ENCODE peak calls at places on chromosomes 4 and X, in five cellular contexts. One of them, this sample, is unnamed. For H3K4me1, the result is how much of the 10 kb centered on the place peaks cover.

GRCh38 chr4:177380730-177381287 is 61.4 kb downstream of the AGA start:
- DNase-seq in psoas muscle: no peak
- DNase-seq in naive thymus-derived CD4-positive, alpha-beta T cell: no peak
- DNase-seq in esophagus muscularis mucosa: no peak
- DNase-seq in tibial artery: no peak
- DNase-seq in this sample: no peak

GRCh38 chr4:151730003-151730559 is 30.7 kb downstream of the GATB start:
- DNase-seq in naive thymus-derived CD4-positive, alpha-beta T cell: no peak
- DNase-seq in esophagus muscularis mucosa: peak
- DNase-seq in psoas muscle: no peak
- DNase-seq in tibial artery: no peak
- DNase-seq in this sample: no peak

GRCh38 chr4:174516345-174516744 is 5.9 kb downstream of the HPGD start:
- DNase-seq in psoas muscle: no peak
- DNase-seq in esophagus muscularis mucosa: no peak
- DNase-seq in tibial artery: no peak
- DNase-seq in naive thymus-derived CD4-positive, alpha-beta T cell: no peak
- DNase-seq in this sample: no peak

GRCh38 chr4:73869130-73870055 is at the start of gene CXCL1:
- DNase-seq in psoas muscle: peak
- DNase-seq in naive thymus-derived CD4-positive, alpha-beta T cell: no peak
- DNase-seq in esophagus muscularis mucosa: no peak
- DNase-seq in tibial artery: peak
- DNase-seq in this sample: no peak

GRCh38 chrX:136219893-136220292 is 31.3 kb downstream of the MAP7D3 start:
- DNase-seq in psoas muscle: no peak
- DNase-seq in esophagus muscularis mucosa: no peak
- DNase-seq in naive thymus-derived CD4-positive, alpha-beta T cell: no peak
- DNase-seq in tibial artery: no peak
- DNase-seq in this sample: no peak

GRCh38 chr4:176824645-176825366 is 32.1 kb upstream of the VEGFC start:
- DNase-seq in psoas muscle: no peak
- DNase-seq in naive thymus-derived CD4-positive, alpha-beta T cell: no peak
- DNase-seq in esophagus muscularis mucosa: no peak
- DNase-seq in tibial artery: no peak
- DNase-seq in this sample: no peak

GRCh38 chr4:155906554-155907247 is 3.2 kb downstream of the TDO2 start:
- DNase-seq in tibial artery: peak
- DNase-seq in esophagus muscularis mucosa: no peak
- DNase-seq in psoas muscle: no peak
- DNase-seq in naive thymus-derived CD4-positive, alpha-beta T cell: no peak
- DNase-seq in this sample: no peak

GRCh38 chr4:111406036-111406435 is 739.2 kb upstream of the FAM241A start:
- DNase-seq in psoas muscle: no peak
- DNase-seq in naive thymus-derived CD4-positive, alpha-beta T cell: no peak
- DNase-seq in esophagus muscularis mucosa: no peak
- DNase-seq in tibial artery: no peak
- DNase-seq in this sample: no peak

GRCh38 chrX:40096395-40097091 is 1.2 kb downstream of the BCOR start:
- DNase-seq in naive thymus-derived CD4-positive, alpha-beta T cell: peak
- DNase-seq in tibial artery: no peak
- DNase-seq in esophagus muscularis mucosa: no peak
- DNase-seq in psoas muscle: peak
- DNase-seq in this sample: no peak

GRCh38 chrX:108268434-108269080 is 169.7 kb downstream of the COL4A6 start:
- DNase-seq in tibial artery: no peak
- DNase-seq in naive thymus-derived CD4-positive, alpha-beta T cell: no peak
- DNase-seq in psoas muscle: no peak
- DNase-seq in esophagus muscularis mucosa: no peak
- DNase-seq in this sample: no peak

GRCh38 chr4:87116230-87116629 is 104.2 kb downstream of the KLHL8 start:
- DNase-seq in esophagus muscularis mucosa: no peak
- DNase-seq in naive thymus-derived CD4-positive, alpha-beta T cell: no peak
- DNase-seq in psoas muscle: no peak
- DNase-seq in tibial artery: no peak
- DNase-seq in this sample: no peak

GRCh38 chr4:15198070-15198727 is 195.9 kb downstream of the CPEB2 start:
- DNase-seq in tibial artery: no peak
- DNase-seq in esophagus muscularis mucosa: no peak
- DNase-seq in psoas muscle: no peak
- DNase-seq in naive thymus-derived CD4-positive, alpha-beta T cell: no peak
- DNase-seq in this sample: no peak

GRCh38 chr4:185863946-185864345 is 52.0 kb upstream of the SORBS2 start:
- DNase-seq in psoas muscle: no peak
- DNase-seq in esophagus muscularis mucosa: no peak
- DNase-seq in tibial artery: no peak
- DNase-seq in naive thymus-derived CD4-positive, alpha-beta T cell: no peak
- DNase-seq in this sample: no peak

GRCh38 chr4:77797239-77797638 is 21.9 kb downstream of the CNOT6L start:
- DNase-seq in naive thymus-derived CD4-positive, alpha-beta T cell: no peak
- DNase-seq in esophagus muscularis mucosa: no peak
- DNase-seq in tibial artery: no peak
- DNase-seq in psoas muscle: no peak
- DNase-seq in this sample: no peak

GRCh38 chrX:12403474-12404082 is 265.3 kb downstream of the FRMPD4 start:
- DNase-seq in esophagus muscularis mucosa: no peak
- DNase-seq in naive thymus-derived CD4-positive, alpha-beta T cell: no peak
- DNase-seq in psoas muscle: no peak
- DNase-seq in tibial artery: no peak
- DNase-seq in this sample: no peak

GRCh38 chr4:75858721-75859120 is 43.5 kb downstream of the PPEF2 start:
- DNase-seq in naive thymus-derived CD4-positive, alpha-beta T cell: no peak
- DNase-seq in esophagus muscularis mucosa: no peak
- DNase-seq in tibial artery: no peak
- DNase-seq in psoas muscle: no peak
- DNase-seq in this sample: no peak

GRCh38 chr4:75860606-75861005 is 41.6 kb downstream of the PPEF2 start:
- DNase-seq in naive thymus-derived CD4-positive, alpha-beta T cell: no peak
- DNase-seq in esophagus muscularis mucosa: no peak
- DNase-seq in psoas muscle: no peak
- DNase-seq in tibial artery: no peak
- DNase-seq in this sample: no peak
- H3K4me1 ChIP-seq in naive thymus-derived CD4-positive, alpha-beta T cell: under half
- H3K4me1 ChIP-seq in esophagus muscularis mucosa: under half
- H3K4me1 ChIP-seq in psoas muscle: under half
- H3K4me1 ChIP-seq in tibial artery: under half
- H3K4me1 ChIP-seq in this sample: under half

GRCh38 chr4:183875251-183875825 is 29.8 kb upstream of the STOX2 start:
- DNase-seq in psoas muscle: no peak
- DNase-seq in esophagus muscularis mucosa: peak
- DNase-seq in tibial artery: no peak
- DNase-seq in naive thymus-derived CD4-positive, alpha-beta T cell: no peak
- DNase-seq in this sample: no peak
- H3K4me1 ChIP-seq in psoas muscle: under half
- H3K4me1 ChIP-seq in esophagus muscularis mucosa: under half
- H3K4me1 ChIP-seq in tibial artery: under half
- H3K4me1 ChIP-seq in naive thymus-derived CD4-positive, alpha-beta T cell: under half
- H3K4me1 ChIP-seq in this sample: under half

DNA sequence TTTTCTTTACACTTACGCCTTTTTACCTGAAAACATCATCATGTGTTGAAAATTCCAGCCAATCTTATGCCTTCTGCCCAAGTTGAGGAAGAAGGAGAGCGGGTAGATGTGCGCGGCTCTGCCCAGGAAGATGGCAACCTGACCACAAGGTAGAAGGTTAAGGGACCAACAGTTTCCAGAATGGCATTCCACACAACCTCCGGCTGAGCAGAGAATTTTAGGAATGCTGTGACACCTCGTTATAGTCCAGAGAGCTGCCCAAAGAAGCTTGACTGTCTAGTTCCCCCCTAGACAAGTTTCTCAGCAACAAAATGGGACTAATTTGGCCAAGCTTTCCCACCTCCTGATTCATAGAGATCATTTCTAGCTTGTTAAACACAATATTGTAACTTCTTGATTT is 75.1 kb downstream of the CHST7 start:
- DNase-seq in naive thymus-derived CD4-positive, alpha-beta T cell: no peak
- DNase-seq in tibial artery: no peak
- DNase-seq in esophagus muscularis mucosa: no peak
- DNase-seq in psoas muscle: no peak
- DNase-seq in this sample: no peak
- H3K4me1 ChIP-seq in naive thymus-derived CD4-positive, alpha-beta T cell: under half
- H3K4me1 ChIP-seq in tibial artery: under half
- H3K4me1 ChIP-seq in esophagus muscularis mucosa: under half
- H3K4me1 ChIP-seq in psoas muscle: under half
- H3K4me1 ChIP-seq in this sample: under half

GRCh38 chrX:130098202-130098552 is 12.1 kb downstream of the ELF4 start:
- DNase-seq in esophagus muscularis mucosa: no peak
- DNase-seq in naive thymus-derived CD4-positive, alpha-beta T cell: no peak
- DNase-seq in tibial artery: no peak
- DNase-seq in psoas muscle: no peak
- DNase-seq in this sample: no peak

GRCh38 chrX:130093271-130093670 is 17.0 kb downstream of the ELF4 start:
- DNase-seq in tibial artery: no peak
- DNase-seq in esophagus muscularis mucosa: no peak
- DNase-seq in psoas muscle: no peak
- DNase-seq in naive thymus-derived CD4-positive, alpha-beta T cell: no peak
- DNase-seq in this sample: no peak

GRCh38 chrX:130097507-130098201 is 12.6 kb downstream of the ELF4 start:
- DNase-seq in naive thymus-derived CD4-positive, alpha-beta T cell: peak
- DNase-seq in esophagus muscularis mucosa: no peak
- DNase-seq in psoas muscle: no peak
- DNase-seq in tibial artery: no peak
- DNase-seq in this sample: no peak

GRCh38 chrX:130094712-130095111 is 15.6 kb downstream of the ELF4 start:
- DNase-seq in psoas muscle: no peak
- DNase-seq in naive thymus-derived CD4-positive, alpha-beta T cell: no peak
- DNase-seq in tibial artery: no peak
- DNase-seq in esophagus muscularis mucosa: no peak
- DNase-seq in this sample: no peak

DNA sequence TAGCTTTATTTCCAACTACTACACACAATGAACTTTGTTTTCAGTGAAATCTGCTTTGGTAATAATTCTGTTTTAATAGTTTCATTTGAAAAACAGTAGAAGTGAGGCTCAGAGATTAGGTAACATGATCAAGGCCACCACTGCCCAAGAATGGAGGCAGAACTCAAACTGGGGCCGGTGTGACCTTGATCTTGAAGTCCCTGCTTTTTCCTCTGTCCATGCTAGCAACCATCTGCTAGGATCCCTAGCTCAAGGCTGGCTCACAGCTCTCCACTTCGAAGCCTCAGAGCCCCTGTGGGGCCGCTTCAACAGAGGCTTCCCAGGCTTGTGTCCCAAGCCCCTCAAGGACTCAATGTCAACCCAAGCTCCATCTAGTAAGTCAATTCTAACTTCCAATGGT is 15.0 kb downstream of the ELF4 start:
- DNase-seq in psoas muscle: no peak
- DNase-seq in esophagus muscularis mucosa: no peak
- DNase-seq in tibial artery: no peak
- DNase-seq in naive thymus-derived CD4-positive, alpha-beta T cell: no peak
- DNase-seq in this sample: no peak
- H3K4me1 ChIP-seq in psoas muscle: under half
- H3K4me1 ChIP-seq in esophagus muscularis mucosa: under half
- H3K4me1 ChIP-seq in tibial artery: under half
- H3K4me1 ChIP-seq in naive thymus-derived CD4-positive, alpha-beta T cell: half or more
- H3K4me1 ChIP-seq in this sample: under half

DNA sequence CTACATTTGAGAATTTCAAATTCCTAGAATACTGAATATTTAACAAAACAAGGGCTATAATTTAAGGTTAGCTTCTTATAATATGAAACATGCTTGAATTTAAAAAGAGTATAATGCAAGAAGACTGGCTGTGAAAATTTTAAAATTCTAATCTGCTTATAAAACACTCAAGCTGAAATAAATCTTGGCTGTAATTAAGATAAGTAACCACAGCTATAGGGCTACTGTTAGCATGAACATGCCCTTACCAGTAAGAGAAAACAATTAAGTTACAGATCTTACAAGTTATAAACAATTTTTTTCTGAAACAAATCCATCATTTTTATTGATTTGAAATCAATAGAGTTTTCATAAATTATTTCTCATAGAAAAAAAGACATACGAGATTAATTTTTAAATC is 148.2 kb downstream of the INPP4B start:
- DNase-seq in naive thymus-derived CD4-positive, alpha-beta T cell: no peak
- DNase-seq in psoas muscle: no peak
- DNase-seq in tibial artery: no peak
- DNase-seq in esophagus muscularis mucosa: no peak
- DNase-seq in this sample: no peak
- H3K4me1 ChIP-seq in naive thymus-derived CD4-positive, alpha-beta T cell: half or more
- H3K4me1 ChIP-seq in psoas muscle: under half
- H3K4me1 ChIP-seq in tibial artery: under half
- H3K4me1 ChIP-seq in esophagus muscularis mucosa: under half
- H3K4me1 ChIP-seq in this sample: under half

GRCh38 chr4:168572002-168572401 is 75.2 kb downstream of the PALLD start:
- DNase-seq in psoas muscle: no peak
- DNase-seq in naive thymus-derived CD4-positive, alpha-beta T cell: no peak
- DNase-seq in esophagus muscularis mucosa: no peak
- DNase-seq in tibial artery: no peak
- DNase-seq in this sample: no peak

GRCh38 chr4:168575473-168575872 is 78.6 kb downstream of the PALLD start:
- DNase-seq in psoas muscle: no peak
- DNase-seq in naive thymus-derived CD4-positive, alpha-beta T cell: no peak
- DNase-seq in tibial artery: no peak
- DNase-seq in esophagus muscularis mucosa: no peak
- DNase-seq in this sample: no peak

GRCh38 chr4:168577624-168578023 is 80.8 kb downstream of the PALLD start:
- DNase-seq in tibial artery: no peak
- DNase-seq in psoas muscle: no peak
- DNase-seq in naive thymus-derived CD4-positive, alpha-beta T cell: no peak
- DNase-seq in esophagus muscularis mucosa: no peak
- DNase-seq in this sample: no peak

GRCh38 chr4:168574581-168575295 is 77.9 kb downstream of the PALLD start:
- DNase-seq in tibial artery: no peak
- DNase-seq in esophagus muscularis mucosa: no peak
- DNase-seq in psoas muscle: no peak
- DNase-seq in naive thymus-derived CD4-positive, alpha-beta T cell: no peak
- DNase-seq in this sample: no peak

DNA sequence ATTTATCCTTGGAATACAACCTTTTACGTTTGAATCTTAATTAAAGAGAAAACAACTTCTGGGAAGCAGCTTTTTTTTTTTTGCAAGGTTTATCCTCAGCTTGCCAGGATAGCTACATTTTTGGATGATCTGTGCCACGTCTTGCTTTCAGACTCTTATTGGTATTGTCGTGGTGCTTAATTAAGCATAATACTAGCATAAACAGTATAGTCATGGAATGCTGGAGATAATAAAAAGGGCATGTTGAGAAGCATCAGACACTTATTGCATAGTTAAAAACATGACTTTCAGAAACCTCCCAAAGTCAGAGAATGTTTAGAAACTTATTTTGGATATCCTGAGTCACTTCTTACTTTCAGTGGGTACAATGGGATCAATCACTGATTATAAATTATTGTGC is 77.0 kb downstream of the PALLD start:
- DNase-seq in tibial artery: no peak
- DNase-seq in esophagus muscularis mucosa: no peak
- DNase-seq in psoas muscle: no peak
- DNase-seq in naive thymus-derived CD4-positive, alpha-beta T cell: no peak
- DNase-seq in this sample: no peak
- H3K4me1 ChIP-seq in tibial artery: under half
- H3K4me1 ChIP-seq in esophagus muscularis mucosa: under half
- H3K4me1 ChIP-seq in psoas muscle: under half
- H3K4me1 ChIP-seq in naive thymus-derived CD4-positive, alpha-beta T cell: under half
- H3K4me1 ChIP-seq in this sample: under half